ENCODE peak calls at places on chromosomes 13 and 19, in four cellular contexts. One of them, this sample, is unnamed.

GRCh38 chr19:1388637-1389026 is 4.9 kb downstream of the NDUFS7 start:
- DNase-seq in right atrium auricular region: no peak
- DNase-seq in left ventricle myocardium inferior: no peak
- DNase-seq in progenitor cell of endocrine pancreas: no peak
- DNase-seq in this sample: no peak

GRCh38 chr19:6817179-6817578 is 44.7 kb downstream of the VAV1 start:
- DNase-seq in right atrium auricular region: no peak
- DNase-seq in left ventricle myocardium inferior: no peak
- DNase-seq in progenitor cell of endocrine pancreas: no peak
- DNase-seq in this sample: no peak

GRCh38 chr19:19566306-19566705 is 28.2 kb downstream of the CILP2 start:
- DNase-seq in right atrium auricular region: no peak
- DNase-seq in left ventricle myocardium inferior: no peak
- DNase-seq in progenitor cell of endocrine pancreas: no peak
- DNase-seq in this sample: no peak

GRCh38 chr13:81194362-81194761 is 853.4 kb upstream of the SPRY2 start:
- DNase-seq in right atrium auricular region: no peak
- DNase-seq in left ventricle myocardium inferior: no peak
- DNase-seq in progenitor cell of endocrine pancreas: no peak
- DNase-seq in this sample: no peak

GRCh38 chr13:89726690-89727435 is 1620.6 kb upstream of the MIR17HG start:
- DNase-seq in right atrium auricular region: no peak
- DNase-seq in left ventricle myocardium inferior: no peak
- DNase-seq in progenitor cell of endocrine pancreas: no peak
- DNase-seq in this sample: no peak

GRCh38 chr19:38993271-38993670 is 17.7 kb upstream of the FBXO17 start:
- DNase-seq in right atrium auricular region: no peak
- DNase-seq in left ventricle myocardium inferior: no peak
- DNase-seq in progenitor cell of endocrine pancreas: no peak
- DNase-seq in this sample: no peak

GRCh38 chr19:3725640-3726310 is 17.6 kb downstream of the TJP3 start:
- DNase-seq in right atrium auricular region: no peak
- DNase-seq in left ventricle myocardium inferior: no peak
- DNase-seq in progenitor cell of endocrine pancreas: no peak
- DNase-seq in this sample: no peak

GRCh38 chr13:91664036-91664435 is 265.6 kb downstream of the GPC5 start:
- DNase-seq in right atrium auricular region: no peak
- DNase-seq in left ventricle myocardium inferior: no peak
- DNase-seq in progenitor cell of endocrine pancreas: no peak
- DNase-seq in this sample: no peak

GRCh38 chr19:49338691-49339363 is 3.6 kb downstream of the CD37 start:
- DNase-seq in right atrium auricular region: peak
- DNase-seq in left ventricle myocardium inferior: peak
- DNase-seq in progenitor cell of endocrine pancreas: peak
- DNase-seq in this sample: peak

GRCh38 chr19:44661904-44662303 is 9.4 kb upstream of the CEACAM19 start:
- DNase-seq in right atrium auricular region: no peak
- DNase-seq in left ventricle myocardium inferior: no peak
- DNase-seq in progenitor cell of endocrine pancreas: no peak
- DNase-seq in this sample: no peak

GRCh38 chr19:8922591-8922990 is 87.6 kb downstream of the MUC16 start:
- DNase-seq in right atrium auricular region: no peak
- DNase-seq in left ventricle myocardium inferior: no peak
- DNase-seq in progenitor cell of endocrine pancreas: no peak
- DNase-seq in this sample: no peak

GRCh38 chr13:110760611-110761010 is 47.1 kb downstream of the ING1 start:
- DNase-seq in right atrium auricular region: no peak
- DNase-seq in left ventricle myocardium inferior: no peak
- DNase-seq in progenitor cell of endocrine pancreas: no peak
- DNase-seq in this sample: no peak

GRCh38 chr19:34228347-34228746 is 26.0 kb upstream of the GARRE1 start:
- DNase-seq in right atrium auricular region: no peak
- DNase-seq in left ventricle myocardium inferior: no peak
- DNase-seq in progenitor cell of endocrine pancreas: no peak
- DNase-seq in this sample: no peak

GRCh38 chr13:51765142-51765515 is 38.8 kb downstream of the DHRS12 start:
- DNase-seq in right atrium auricular region: no peak
- DNase-seq in left ventricle myocardium inferior: no peak
- DNase-seq in progenitor cell of endocrine pancreas: no peak
- DNase-seq in this sample: no peak

GRCh38 chr13:20964904-20965303 is 62.4 kb upstream of the XPO4 start:
- DNase-seq in right atrium auricular region: no peak
- DNase-seq in left ventricle myocardium inferior: no peak
- DNase-seq in progenitor cell of endocrine pancreas: no peak
- DNase-seq in this sample: no peak

GRCh38 chr13:50912851-50913250 is 3.3 kb downstream of the RNASEH2B start:
- DNase-seq in right atrium auricular region: no peak
- DNase-seq in left ventricle myocardium inferior: no peak
- DNase-seq in progenitor cell of endocrine pancreas: no peak
- DNase-seq in this sample: no peak

GRCh38 chr13:76004411-76004810 is 368.3 kb downstream of the LMO7 start:
- DNase-seq in right atrium auricular region: no peak
- DNase-seq in left ventricle myocardium inferior: no peak
- DNase-seq in progenitor cell of endocrine pancreas: no peak
- DNase-seq in this sample: no peak

GRCh38 chr13:35927554-35927953 is 203.6 kb downstream of the DCLK1 start:
- DNase-seq in right atrium auricular region: no peak
- DNase-seq in left ventricle myocardium inferior: no peak
- DNase-seq in progenitor cell of endocrine pancreas: no peak
- DNase-seq in this sample: no peak

GRCh38 chr19:16233836-16234551 is 36.3 kb downstream of the AP1M1 start:
- DNase-seq in right atrium auricular region: no peak
- DNase-seq in left ventricle myocardium inferior: no peak
- DNase-seq in progenitor cell of endocrine pancreas: no peak
- DNase-seq in this sample: no peak

GRCh38 chr13:111363121-111363520 is 42.7 kb downstream of the TEX29 start:
- DNase-seq in right atrium auricular region: no peak
- DNase-seq in left ventricle myocardium inferior: no peak
- DNase-seq in progenitor cell of endocrine pancreas: no peak
- DNase-seq in this sample: no peak

DNA sequence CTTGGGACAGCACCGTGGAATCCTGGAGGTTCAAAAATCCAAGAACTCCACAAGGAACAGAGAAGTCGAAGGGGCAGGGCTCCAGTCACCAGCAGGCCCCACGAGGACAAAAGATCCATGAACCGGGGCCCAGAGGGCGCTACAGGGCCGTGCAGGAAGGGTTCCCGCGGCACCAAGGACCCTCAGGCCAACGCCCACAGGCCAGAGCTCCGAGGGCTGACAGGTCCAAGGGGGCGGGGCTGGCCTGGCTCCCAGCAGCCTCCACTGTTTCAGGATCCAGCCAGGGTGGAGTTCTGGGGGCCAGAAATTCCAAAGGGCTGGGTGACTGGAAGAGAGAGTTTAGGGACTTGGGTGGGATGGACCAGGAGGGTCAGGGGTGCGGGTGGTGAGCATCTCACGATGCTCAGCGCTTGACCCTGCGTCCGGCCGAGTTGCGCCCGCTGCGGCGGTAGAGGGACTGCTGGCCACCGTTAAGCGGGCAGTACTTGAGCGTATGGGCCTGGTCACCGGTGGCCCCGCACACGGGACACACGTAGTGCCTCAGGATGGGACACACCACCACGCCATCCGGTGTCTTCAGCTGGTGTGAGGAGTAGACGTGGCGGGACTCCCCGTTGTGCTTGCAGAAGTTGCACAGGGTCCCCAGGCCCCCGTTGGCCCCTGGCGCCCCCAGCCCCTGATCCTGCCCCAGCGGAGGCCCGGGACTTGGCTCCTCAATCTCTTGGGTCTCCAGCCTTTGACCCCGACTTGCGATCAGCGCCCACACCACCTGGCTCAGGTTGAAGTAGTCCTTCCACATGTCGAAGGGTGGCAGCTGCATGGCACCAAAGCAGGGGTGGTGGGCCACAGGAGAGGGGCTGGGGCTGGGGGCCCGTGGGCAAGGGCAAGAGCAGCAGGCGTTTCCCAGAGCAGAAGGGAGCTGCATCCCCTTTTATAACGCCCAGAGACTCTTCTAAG is at the start of gene NANOS2:
- DNase-seq in right atrium auricular region: no peak
- DNase-seq in left ventricle myocardium inferior: no peak
- DNase-seq in progenitor cell of endocrine pancreas: no peak
- DNase-seq in this sample: peak
- TF ChIP-seq CTCF in right atrium auricular region: peak
- TF ChIP-seq CTCF in left ventricle myocardium inferior: peak
- TF ChIP-seq CTCF in progenitor cell of endocrine pancreas: peak
- TF ChIP-seq CTCF in this sample: no peak

GRCh38 chr19:12730054-12730453 is 4.4 kb downstream of the TRIR start:
- DNase-seq in right atrium auricular region: no peak
- DNase-seq in left ventricle myocardium inferior: no peak
- DNase-seq in progenitor cell of endocrine pancreas: no peak
- DNase-seq in this sample: no peak

GRCh38 chr19:12733369-12733896 is 1.1 kb downstream of the TRIR start:
- DNase-seq in right atrium auricular region: no peak
- DNase-seq in left ventricle myocardium inferior: no peak
- DNase-seq in progenitor cell of endocrine pancreas: no peak
- DNase-seq in this sample: no peak

GRCh38 chr19:12727745-12728433 is 4.2 kb upstream of the TNPO2 start:
- DNase-seq in right atrium auricular region: no peak
- DNase-seq in left ventricle myocardium inferior: no peak
- DNase-seq in progenitor cell of endocrine pancreas: no peak
- DNase-seq in this sample: no peak

GRCh38 chr19:12733907-12734214 is 623 bp downstream of the TRIR start:
- DNase-seq in right atrium auricular region: no peak
- DNase-seq in left ventricle myocardium inferior: no peak
- DNase-seq in progenitor cell of endocrine pancreas: no peak
- DNase-seq in this sample: no peak

GRCh38 chr19:12731337-12731736 is 3.1 kb downstream of the TRIR start:
- DNase-seq in right atrium auricular region: no peak
- DNase-seq in left ventricle myocardium inferior: no peak
- DNase-seq in progenitor cell of endocrine pancreas: no peak
- DNase-seq in this sample: no peak
- TF ChIP-seq CTCF in right atrium auricular region: no peak
- TF ChIP-seq CTCF in left ventricle myocardium inferior: no peak
- TF ChIP-seq CTCF in progenitor cell of endocrine pancreas: no peak
- TF ChIP-seq CTCF in this sample: no peak

GRCh38 chr19:40348961-40349507 is 539 bp downstream of the PLD3 start:
- DNase-seq in right atrium auricular region: peak
- DNase-seq in left ventricle myocardium inferior: no peak
- DNase-seq in progenitor cell of endocrine pancreas: no peak
- DNase-seq in this sample: no peak

GRCh38 chr19:40344422-40344821 is 3.8 kb downstream of the C19orf47 start:
- DNase-seq in right atrium auricular region: no peak
- DNase-seq in left ventricle myocardium inferior: no peak
- DNase-seq in progenitor cell of endocrine pancreas: no peak
- DNase-seq in this sample: no peak

GRCh38 chr19:40342644-40343311 is 5.4 kb downstream of the C19orf47 start:
- DNase-seq in right atrium auricular region: no peak
- DNase-seq in left ventricle myocardium inferior: no peak
- DNase-seq in progenitor cell of endocrine pancreas: no peak
- DNase-seq in this sample: no peak

GRCh38 chr19:40347476-40348124 is 597 bp downstream of the C19orf47 start:
- DNase-seq in right atrium auricular region: no peak
- DNase-seq in left ventricle myocardium inferior: no peak
- DNase-seq in progenitor cell of endocrine pancreas: no peak
- DNase-seq in this sample: no peak

DNA sequence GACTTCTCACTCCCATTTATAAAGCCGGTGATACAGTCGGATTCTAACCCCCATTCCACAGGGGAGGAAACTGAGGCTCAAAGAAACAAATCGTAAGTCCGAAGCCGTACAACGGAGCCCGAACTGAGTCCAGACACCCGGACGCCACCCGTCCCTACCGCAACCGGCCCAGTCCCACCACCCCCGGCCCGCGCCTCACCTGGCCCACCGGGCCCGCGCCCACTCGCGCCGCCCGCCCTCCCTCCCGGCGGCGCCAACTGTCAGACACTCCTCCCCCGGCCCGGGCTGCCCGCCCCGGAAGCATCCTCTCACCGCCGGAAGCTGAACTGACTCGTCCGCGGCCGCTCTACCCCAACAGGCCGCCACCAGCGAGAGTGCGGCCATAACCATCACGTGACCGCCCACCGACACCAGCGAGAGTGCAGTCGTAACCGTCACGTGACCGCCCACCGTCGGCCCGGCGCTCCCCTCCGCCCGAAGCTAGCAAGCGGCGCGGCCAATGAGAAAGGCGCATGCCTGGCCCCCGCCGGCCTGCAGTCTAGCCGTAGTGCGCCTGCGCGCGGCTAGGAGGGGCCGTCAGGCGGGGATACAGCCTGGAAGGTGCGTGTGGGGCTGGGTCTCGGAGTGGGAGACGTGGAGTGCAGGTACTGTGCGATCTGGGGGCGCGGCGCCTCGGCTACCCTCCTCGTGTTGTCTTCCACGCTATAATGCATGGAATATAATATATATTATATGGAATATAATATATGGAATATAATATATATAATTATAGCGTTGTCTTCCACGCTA is at the start of the genes C19orf47 and PLD3:
- DNase-seq in right atrium auricular region: peak
- DNase-seq in left ventricle myocardium inferior: peak
- DNase-seq in progenitor cell of endocrine pancreas: peak
- DNase-seq in this sample: peak
- TF ChIP-seq CTCF in right atrium auricular region: no peak
- TF ChIP-seq CTCF in left ventricle myocardium inferior: no peak
- TF ChIP-seq CTCF in progenitor cell of endocrine pancreas: no peak
- TF ChIP-seq CTCF in this sample: no peak

GRCh38 chr19:15197275-15198005 is 3.4 kb downstream of the NOTCH3 start:
- DNase-seq in right atrium auricular region: no peak
- DNase-seq in left ventricle myocardium inferior: no peak
- DNase-seq in progenitor cell of endocrine pancreas: no peak
- DNase-seq in this sample: no peak
- TF ChIP-seq CTCF in right atrium auricular region: no peak
- TF ChIP-seq CTCF in left ventricle myocardium inferior: no peak
- TF ChIP-seq CTCF in progenitor cell of endocrine pancreas: no peak
- TF ChIP-seq CTCF in this sample: no peak